ENCODE peak calls at places on chromosomes 13 and 19, in four cellular contexts. H, W, Z and I are unnamed samples.

GRCh38 chr13:20482275-20482761 is 43.3 kb downstream of the CRYL1 start:
- DNase-seq in Z (no peak), H (no peak), W (no peak), I (peak)

GRCh38 chr13:98719527-98720250 is 32.8 kb downstream of the SLC15A1 start:
- DNase-seq in W (no peak), H (no peak), Z (no peak), I (no peak)

GRCh38 chr19:38701455-38702063 is 42.7 kb downstream of the CAPN12 start:
- DNase-seq in W (no peak), Z (no peak), H (peak), I (no peak)

GRCh38 chr13:51096131-51096530 is 14.9 kb downstream of the C13orf42 start:
- DNase-seq in W (no peak), Z (no peak), H (no peak), I (no peak)

GRCh38 chr19:39304701-39305571 is 8.7 kb downstream of the IFNL1 start:
- DNase-seq in H (no peak), Z (peak), W (no peak), I (no peak)

GRCh38 chr13:99575376-99575775 is 74.1 kb downstream of the TM9SF2 start:
- DNase-seq in W (no peak), H (no peak), Z (no peak), I (no peak)

GRCh38 chr13:37225414-37226047 is 120.1 kb upstream of the CSNK1A1L start:
- DNase-seq in Z (no peak), H (no peak), W (no peak), I (no peak)

GRCh38 chr19:4984448-4984990 is 15.6 kb downstream of the KDM4B start:
- DNase-seq in H (no peak), Z (no peak), W (no peak), I (no peak)

GRCh38 chr19:11699931-11700794 is 38.6 kb downstream of the ZNF823 start:
- DNase-seq in Z (peak), H (peak), W (no peak), I (peak)

GRCh38 chr19:53707278-53707677 is 75.5 kb downstream of the DPRX start:
- DNase-seq in H (no peak), Z (no peak), W (no peak), I (no peak)

GRCh38 chr19:47066376-47067214 is 18.2 kb upstream of the TMEM160 start:
- DNase-seq in W (no peak), H (no peak), Z (no peak), I (no peak)

GRCh38 chr19:13888281-13888680 is 11.3 kb downstream of the NANOS3 start:
- DNase-seq in Z (no peak), H (no peak), W (no peak), I (no peak)

GRCh38 chr19:18435848-18436631 is 1.9 kb downstream of the ISYNA1 start:
- DNase-seq in Z (no peak), W (no peak), H (no peak), I (no peak)

GRCh38 chr19:55058781-55059610 is 4.0 kb downstream of the RDH13 start:
- DNase-seq in W (no peak), Z (peak), H (no peak), I (no peak)

GRCh38 chr19:51081476-51081875 is 1.2 kb downstream of the KLK14 start:
- DNase-seq in H (no peak), W (no peak), Z (no peak), I (no peak)
- TF ChIP-seq TARDBP in H (no peak), W (no peak), Z (no peak), I (no peak)

GRCh38 chr13:33798023-33798422 is 19.9 kb upstream of the RFC3 start:
- DNase-seq in Z (no peak), W (no peak), H (no peak), I (no peak)

GRCh38 chr13:33796095-33796494 is 21.9 kb upstream of the RFC3 start:
- DNase-seq in H (no peak), W (no peak), Z (no peak), I (no peak)

GRCh38 chr13:33794576-33794975 is 23.4 kb upstream of the RFC3 start:
- DNase-seq in H (no peak), W (no peak), Z (no peak), I (no peak)

GRCh38 chr13:33799950-33800592 is 17.9 kb upstream of the RFC3 start:
- DNase-seq in W (no peak), Z (no peak), H (peak), I (peak)

GRCh38 chr13:33797622-33798021 is 20.3 kb upstream of the RFC3 start:
- DNase-seq in Z (no peak), W (no peak), H (no peak), I (no peak)
- TF ChIP-seq FOXM1 in Z (no peak), W (no peak), H (no peak), I (no peak)

DNA sequence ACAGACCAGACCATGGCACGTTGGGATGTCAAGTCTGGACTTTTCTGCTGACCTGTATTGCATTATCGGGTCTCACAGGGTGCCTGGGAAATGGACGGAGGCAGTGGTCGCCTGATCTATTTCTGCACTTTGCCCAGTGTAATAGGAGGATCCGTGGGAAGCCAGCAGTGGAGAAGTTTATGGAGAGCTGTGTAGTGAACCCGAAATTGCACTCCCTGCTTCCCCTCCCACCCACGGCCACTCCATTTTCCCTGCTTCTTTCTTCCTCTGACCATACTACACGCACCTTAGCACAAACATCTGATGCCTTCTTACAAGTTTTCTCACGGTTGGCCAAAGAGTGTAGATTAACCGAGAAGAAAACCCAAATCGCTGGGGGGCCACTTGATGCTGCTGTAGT is 16.9 kb downstream of the EFNB2 start:
- DNase-seq in Z (no peak), H (no peak), W (no peak), I (no peak)
- TF ChIP-seq TARDBP in Z (no peak), H (no peak), W (no peak), I (no peak)

GRCh38 chr13:45950343-45950995 is 98.9 kb upstream of the SIAH3 start:
- DNase-seq in H (no peak), Z (no peak), W (no peak), I (no peak)
- TF ChIP-seq FOXM1 in H (no peak), Z (no peak), W (no peak), I (no peak)

GRCh38 chr13:111153977-111154332 is 38.8 kb downstream of the ARHGEF7 start:
- DNase-seq in Z (peak), W (no peak), H (peak), I (peak)

GRCh38 chr13:111159362-111160320 is 44.5 kb downstream of the ARHGEF7 start:
- DNase-seq in H (no peak), Z (no peak), W (no peak), I (no peak)

GRCh38 chr13:111153279-111153976 is 38.3 kb downstream of the ARHGEF7 start:
- DNase-seq in Z (peak), W (no peak), H (peak), I (peak)

GRCh38 chr13:111158136-111158805 is 43.2 kb downstream of the ARHGEF7 start:
- DNase-seq in H (no peak), Z (no peak), W (no peak), I (no peak)

GRCh38 chr13:111156421-111156820 is 41.3 kb downstream of the ARHGEF7 start:
- DNase-seq in W (no peak), H (no peak), Z (no peak), I (no peak)
- TF ChIP-seq TARDBP in W (no peak), H (no peak), Z (no peak), I (no peak)

DNA sequence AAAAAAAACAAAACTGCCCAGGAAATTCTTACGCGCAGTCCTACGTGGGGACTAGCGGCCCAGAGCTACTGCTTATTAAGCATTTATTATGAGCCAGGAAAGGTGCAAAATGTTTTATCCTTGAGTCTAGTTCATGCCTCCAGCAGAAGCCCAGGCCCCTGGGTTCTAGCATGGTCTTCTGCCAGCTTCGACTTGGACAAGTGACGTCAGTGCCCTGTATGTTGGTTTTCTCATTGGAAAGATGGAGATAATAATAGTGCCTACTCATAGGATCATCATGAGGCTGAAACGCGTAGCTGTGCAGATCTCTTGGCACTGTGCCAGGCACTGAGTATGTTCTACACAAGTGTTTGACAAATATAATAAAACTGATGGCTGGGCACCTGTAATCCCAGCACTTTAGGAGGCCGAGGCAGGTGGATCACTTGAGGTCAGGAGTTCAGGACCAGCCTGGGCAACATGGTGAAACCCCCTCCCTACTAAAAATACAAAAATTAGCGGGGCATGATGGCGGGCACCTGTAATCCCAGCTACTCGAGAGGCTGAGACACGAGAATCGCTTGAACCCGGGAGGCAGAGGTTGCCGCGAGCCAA is 12.4 kb upstream of the SULT2B1 start:
- DNase-seq in Z (peak), H (no peak), W (no peak), I (no peak)
- TF ChIP-seq FOXM1 in Z (no peak), H (no peak), W (no peak), I (no peak)

GRCh38 chr13:35279500-35279899 is 197.0 kb downstream of the MAB21L1 start:
- DNase-seq in H (peak), Z (no peak), W (no peak), I (no peak)

GRCh38 chr13:35285677-35286076 is 190.8 kb downstream of the MAB21L1 start:
- DNase-seq in W (no peak), H (no peak), Z (no peak), I (no peak)

GRCh38 chr13:35278917-35279316 is 197.6 kb downstream of the MAB21L1 start:
- DNase-seq in Z (no peak), H (no peak), W (no peak), I (no peak)

GRCh38 chr13:35283856-35284255 is 192.6 kb downstream of the MAB21L1 start:
- DNase-seq in Z (no peak), W (no peak), H (peak), I (no peak)
- TF ChIP-seq TARDBP in Z (no peak), W (no peak), H (peak), I (no peak)

GRCh38 chr13:30266751-30267150 is 40.6 kb downstream of the KATNAL1 start:
- DNase-seq in H (no peak), W (no peak), Z (no peak), I (no peak)
- TF ChIP-seq FOXM1 in H (no peak), W (no peak), Z (no peak), I (no peak)